ENCODE peak calls at places on chromosomes 7 and 10, in eight cellular contexts. One of them, this sample, is unnamed.

GRCh38 chr7:100157334-100158228 is 942 bp downstream of the TRAPPC14 start:
- DNase-seq in colonic mucosa: no peak
- DNase-seq in natural killer cell: no peak
- DNase-seq in cardiac muscle cell: peak
- DNase-seq in kidney: no peak
- DNase-seq in type B pancreatic cell: no peak
- DNase-seq in body of pancreas: peak
- DNase-seq in Panc1: no peak
- DNase-seq in this sample: no peak

GRCh38 chr7:29255839-29256782 is 61.5 kb downstream of the CHN2 start:
- DNase-seq in colonic mucosa: no peak
- DNase-seq in natural killer cell: no peak
- DNase-seq in cardiac muscle cell: no peak
- DNase-seq in kidney: no peak
- DNase-seq in type B pancreatic cell: no peak
- DNase-seq in body of pancreas: no peak
- DNase-seq in Panc1: no peak
- DNase-seq in this sample: no peak

GRCh38 chr7:82017334-82017943 is 247.6 kb upstream of the HGF start:
- DNase-seq in colonic mucosa: no peak
- DNase-seq in natural killer cell: no peak
- DNase-seq in cardiac muscle cell: peak
- DNase-seq in kidney: no peak
- DNase-seq in type B pancreatic cell: no peak
- DNase-seq in body of pancreas: no peak
- DNase-seq in Panc1: peak
- DNase-seq in this sample: peak

GRCh38 chr10:122939819-122940543 is 14.0 kb downstream of the C10orf88 start:
- DNase-seq in colonic mucosa: no peak
- DNase-seq in natural killer cell: no peak
- DNase-seq in cardiac muscle cell: no peak
- DNase-seq in kidney: no peak
- DNase-seq in type B pancreatic cell: no peak
- DNase-seq in body of pancreas: no peak
- DNase-seq in Panc1: no peak
- DNase-seq in this sample: no peak

GRCh38 chr10:131948501-131948900 is 33.2 kb downstream of the BNIP3 start:
- DNase-seq in colonic mucosa: no peak
- DNase-seq in natural killer cell: no peak
- DNase-seq in cardiac muscle cell: no peak
- DNase-seq in kidney: no peak
- DNase-seq in type B pancreatic cell: no peak
- DNase-seq in body of pancreas: peak
- DNase-seq in Panc1: no peak
- DNase-seq in this sample: no peak

GRCh38 chr7:141339603-141340002 is 211.6 kb upstream of the AGK start:
- DNase-seq in colonic mucosa: no peak
- DNase-seq in natural killer cell: no peak
- DNase-seq in cardiac muscle cell: peak
- DNase-seq in kidney: no peak
- DNase-seq in type B pancreatic cell: no peak
- DNase-seq in body of pancreas: no peak
- DNase-seq in Panc1: no peak
- DNase-seq in this sample: no peak

GRCh38 chr7:13908667-13909382 is 80.6 kb downstream of the ETV1 start:
- DNase-seq in colonic mucosa: no peak
- DNase-seq in natural killer cell: no peak
- DNase-seq in cardiac muscle cell: no peak
- DNase-seq in kidney: no peak
- DNase-seq in type B pancreatic cell: no peak
- DNase-seq in body of pancreas: no peak
- DNase-seq in Panc1: no peak
- DNase-seq in this sample: no peak

GRCh38 chr10:58299580-58299979 is 30.6 kb downstream of the CISD1 start:
- DNase-seq in colonic mucosa: peak
- DNase-seq in natural killer cell: peak
- DNase-seq in cardiac muscle cell: peak
- DNase-seq in kidney: no peak
- DNase-seq in type B pancreatic cell: no peak
- DNase-seq in body of pancreas: peak
- DNase-seq in Panc1: peak
- DNase-seq in this sample: no peak

GRCh38 chr7:37287093-37287492 is 161.6 kb downstream of the ELMO1 start:
- DNase-seq in colonic mucosa: no peak
- DNase-seq in natural killer cell: no peak
- DNase-seq in cardiac muscle cell: no peak
- DNase-seq in kidney: no peak
- DNase-seq in type B pancreatic cell: no peak
- DNase-seq in body of pancreas: no peak
- DNase-seq in Panc1: no peak
- DNase-seq in this sample: peak

GRCh38 chr7:45055594-45056219 is 33.1 kb downstream of the NACAD start:
- DNase-seq in colonic mucosa: no peak
- DNase-seq in natural killer cell: no peak
- DNase-seq in cardiac muscle cell: no peak
- DNase-seq in kidney: no peak
- DNase-seq in type B pancreatic cell: no peak
- DNase-seq in body of pancreas: no peak
- DNase-seq in Panc1: no peak
- DNase-seq in this sample: no peak

GRCh38 chr10:43336641-43337318 is 34.7 kb upstream of the FXYD4 start:
- DNase-seq in colonic mucosa: no peak
- DNase-seq in natural killer cell: no peak
- DNase-seq in cardiac muscle cell: no peak
- DNase-seq in kidney: peak
- DNase-seq in type B pancreatic cell: no peak
- DNase-seq in body of pancreas: no peak
- DNase-seq in Panc1: no peak
- DNase-seq in this sample: no peak

GRCh38 chr10:123559823-123560092 is 106.4 kb upstream of the GPR26 start:
- DNase-seq in colonic mucosa: peak
- DNase-seq in natural killer cell: no peak
- DNase-seq in cardiac muscle cell: no peak
- DNase-seq in kidney: no peak
- DNase-seq in type B pancreatic cell: peak
- DNase-seq in body of pancreas: no peak
- DNase-seq in Panc1: no peak
- DNase-seq in this sample: no peak

GRCh38 chr10:24382979-24383663 is 174.2 kb downstream of the KIAA1217 start:
- DNase-seq in colonic mucosa: peak
- DNase-seq in natural killer cell: no peak
- DNase-seq in cardiac muscle cell: no peak
- DNase-seq in kidney: no peak
- DNase-seq in type B pancreatic cell: no peak
- DNase-seq in body of pancreas: no peak
- DNase-seq in Panc1: no peak
- DNase-seq in this sample: no peak

GRCh38 chr7:117248810-117249209 is 74.0 kb downstream of the WNT2 start:
- DNase-seq in colonic mucosa: no peak
- DNase-seq in natural killer cell: no peak
- DNase-seq in cardiac muscle cell: no peak
- DNase-seq in kidney: no peak
- DNase-seq in type B pancreatic cell: no peak
- DNase-seq in body of pancreas: no peak
- DNase-seq in Panc1: no peak
- DNase-seq in this sample: no peak

GRCh38 chr10:115593060-115593459 is 499.9 kb downstream of the ATRNL1 start:
- DNase-seq in colonic mucosa: no peak
- DNase-seq in natural killer cell: no peak
- DNase-seq in cardiac muscle cell: no peak
- DNase-seq in kidney: no peak
- DNase-seq in type B pancreatic cell: no peak
- DNase-seq in body of pancreas: no peak
- DNase-seq in Panc1: no peak
- DNase-seq in this sample: no peak

GRCh38 chr7:4754433-4755010 is 20.9 kb upstream of the AP5Z1 start:
- DNase-seq in colonic mucosa: no peak
- DNase-seq in natural killer cell: no peak
- DNase-seq in cardiac muscle cell: no peak
- DNase-seq in kidney: no peak
- DNase-seq in type B pancreatic cell: no peak
- DNase-seq in body of pancreas: no peak
- DNase-seq in Panc1: no peak
- DNase-seq in this sample: no peak

GRCh38 chr10:69065406-69066361 is 22.2 kb upstream of the SRGN start:
- DNase-seq in colonic mucosa: no peak
- DNase-seq in natural killer cell: no peak
- DNase-seq in cardiac muscle cell: no peak
- DNase-seq in kidney: peak
- DNase-seq in type B pancreatic cell: no peak
- DNase-seq in body of pancreas: peak
- DNase-seq in Panc1: no peak
- DNase-seq in this sample: no peak

GRCh38 chr10:63702107-63702506 is 180.9 kb downstream of the REEP3 start:
- DNase-seq in colonic mucosa: no peak
- DNase-seq in natural killer cell: no peak
- DNase-seq in cardiac muscle cell: no peak
- DNase-seq in kidney: no peak
- DNase-seq in type B pancreatic cell: no peak
- DNase-seq in body of pancreas: no peak
- DNase-seq in Panc1: no peak
- DNase-seq in this sample: no peak

GRCh38 chr10:63140077-63140476 is 6.9 kb downstream of the NRBF2 start:
- DNase-seq in colonic mucosa: no peak
- DNase-seq in natural killer cell: no peak
- DNase-seq in cardiac muscle cell: no peak
- DNase-seq in kidney: no peak
- DNase-seq in type B pancreatic cell: no peak
- DNase-seq in body of pancreas: no peak
- DNase-seq in Panc1: no peak
- DNase-seq in this sample: no peak

GRCh38 chr7:727104-727805 is at the start of gene PRKAR1B:
- DNase-seq in colonic mucosa: peak
- DNase-seq in natural killer cell: no peak
- DNase-seq in cardiac muscle cell: no peak
- DNase-seq in kidney: no peak
- DNase-seq in type B pancreatic cell: no peak
- DNase-seq in body of pancreas: no peak
- DNase-seq in Panc1: no peak
- DNase-seq in this sample: no peak

GRCh38 chr7:96120856-96121255 is 201.0 kb downstream of the SLC25A13 start:
- DNase-seq in colonic mucosa: no peak
- DNase-seq in natural killer cell: no peak
- DNase-seq in cardiac muscle cell: no peak
- DNase-seq in kidney: no peak
- DNase-seq in type B pancreatic cell: no peak
- DNase-seq in body of pancreas: no peak
- DNase-seq in Panc1: no peak
- DNase-seq in this sample: no peak

GRCh38 chr10:116053910-116054309 is 219.1 kb downstream of the GFRA1 start:
- DNase-seq in colonic mucosa: no peak
- DNase-seq in natural killer cell: no peak
- DNase-seq in cardiac muscle cell: no peak
- DNase-seq in kidney: no peak
- DNase-seq in type B pancreatic cell: no peak
- DNase-seq in body of pancreas: no peak
- DNase-seq in Panc1: no peak
- DNase-seq in this sample: no peak

GRCh38 chr7:22822486-22823141 is at the start of gene TOMM7:
- DNase-seq in colonic mucosa: peak
- DNase-seq in natural killer cell: peak
- DNase-seq in cardiac muscle cell: peak
- DNase-seq in kidney: peak
- DNase-seq in type B pancreatic cell: peak
- DNase-seq in body of pancreas: peak
- DNase-seq in Panc1: peak
- DNase-seq in this sample: peak
- TF ChIP-seq CTCF in colonic mucosa: peak
- TF ChIP-seq CTCF in natural killer cell: no peak
- TF ChIP-seq CTCF in cardiac muscle cell: peak
- TF ChIP-seq CTCF in kidney: peak
- TF ChIP-seq CTCF in type B pancreatic cell: peak
- TF ChIP-seq CTCF in body of pancreas: peak
- TF ChIP-seq CTCF in Panc1: peak
- TF ChIP-seq CTCF in this sample: peak

DNA sequence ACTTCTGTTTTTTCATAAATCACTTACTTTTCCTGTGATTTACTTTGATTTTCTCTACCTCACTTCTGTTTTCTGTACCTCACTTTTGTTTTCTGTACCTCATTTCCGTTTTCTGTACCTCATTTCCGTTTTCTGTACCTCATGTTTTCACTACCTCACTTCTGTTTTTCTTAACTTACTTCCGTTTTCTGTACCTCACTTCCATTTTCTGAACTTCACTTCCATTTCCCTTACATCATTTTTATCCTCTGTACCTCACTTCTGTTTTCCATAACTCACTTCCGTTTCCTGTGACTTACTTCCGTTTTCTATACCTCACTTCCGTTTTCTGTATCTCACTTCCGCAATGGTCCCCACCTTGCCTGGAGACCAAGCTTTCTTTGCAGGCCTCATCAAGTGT is 491.9 kb upstream of the AKR1E2 start:
- DNase-seq in colonic mucosa: no peak
- DNase-seq in natural killer cell: no peak
- DNase-seq in cardiac muscle cell: no peak
- DNase-seq in kidney: no peak
- DNase-seq in type B pancreatic cell: no peak
- DNase-seq in body of pancreas: no peak
- DNase-seq in Panc1: no peak
- DNase-seq in this sample: no peak
- TF ChIP-seq CTCF in colonic mucosa: no peak
- TF ChIP-seq CTCF in natural killer cell: no peak
- TF ChIP-seq CTCF in cardiac muscle cell: no peak
- TF ChIP-seq CTCF in kidney: no peak
- TF ChIP-seq CTCF in type B pancreatic cell: no peak
- TF ChIP-seq CTCF in body of pancreas: no peak
- TF ChIP-seq CTCF in Panc1: no peak
- TF ChIP-seq CTCF in this sample: no peak

DNA sequence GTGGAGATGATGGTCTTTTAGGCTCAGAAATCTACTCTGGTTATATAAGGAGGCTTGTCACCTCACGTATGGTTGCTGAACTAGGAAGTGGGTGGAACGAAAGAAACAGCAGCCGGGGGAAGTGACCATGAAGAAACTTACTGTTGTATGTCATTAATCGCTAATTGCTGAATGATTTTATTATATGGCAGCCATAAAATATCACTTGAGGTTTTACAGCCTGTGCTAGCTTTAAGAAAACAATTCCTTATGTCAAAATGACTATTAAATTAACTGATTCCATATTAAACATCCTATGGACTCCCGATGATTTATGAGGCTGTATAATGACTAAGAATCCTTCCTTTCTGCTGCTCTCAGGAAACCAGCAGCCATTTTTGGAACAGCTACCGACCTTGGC is 421.8 kb downstream of the SORCS3 start:
- DNase-seq in colonic mucosa: no peak
- DNase-seq in natural killer cell: no peak
- DNase-seq in cardiac muscle cell: no peak
- DNase-seq in kidney: no peak
- DNase-seq in type B pancreatic cell: no peak
- DNase-seq in body of pancreas: no peak
- DNase-seq in Panc1: no peak
- DNase-seq in this sample: no peak
- TF ChIP-seq CTCF in colonic mucosa: no peak
- TF ChIP-seq CTCF in natural killer cell: no peak
- TF ChIP-seq CTCF in cardiac muscle cell: no peak
- TF ChIP-seq CTCF in kidney: no peak
- TF ChIP-seq CTCF in type B pancreatic cell: no peak
- TF ChIP-seq CTCF in body of pancreas: no peak
- TF ChIP-seq CTCF in Panc1: no peak
- TF ChIP-seq CTCF in this sample: no peak

GRCh38 chr10:111323567-111323966 is 246.7 kb downstream of the ADRA2A start:
- DNase-seq in colonic mucosa: no peak
- DNase-seq in natural killer cell: no peak
- DNase-seq in cardiac muscle cell: no peak
- DNase-seq in kidney: no peak
- DNase-seq in type B pancreatic cell: no peak
- DNase-seq in body of pancreas: no peak
- DNase-seq in Panc1: no peak
- DNase-seq in this sample: peak
- TF ChIP-seq CTCF in colonic mucosa: no peak
- TF ChIP-seq CTCF in natural killer cell: no peak
- TF ChIP-seq CTCF in cardiac muscle cell: no peak
- TF ChIP-seq CTCF in kidney: peak
- TF ChIP-seq CTCF in type B pancreatic cell: peak
- TF ChIP-seq CTCF in body of pancreas: no peak
- TF ChIP-seq CTCF in Panc1: peak
- TF ChIP-seq CTCF in this sample: peak